ENCODE peak calls at places on chromosome 4, in four cellular contexts. W is K562, N is WTC11, Z is A549. H is an unnamed sample.

GRCh38 chr4:53785996-53786395 is 194.7 kb upstream of the LNX1 start:
- DNase-seq in W (no peak), N (no peak), Z (no peak), H (no peak)

GRCh38 chr4:53788011-53788410 is 196.7 kb upstream of the LNX1 start:
- DNase-seq in W (no peak), N (no peak), Z (no peak), H (no peak)

GRCh38 chr4:120843840-120844527 is 78.5 kb downstream of the PRDM5 start:
- DNase-seq in W (no peak), N (peak), Z (no peak), H (no peak)

GRCh38 chr4:169013396-169013795 is 3.3 kb upstream of the CBR4 start:
- DNase-seq in W (no peak), N (no peak), Z (no peak), H (no peak)

GRCh38 chr4:828641-829271 is 2.8 kb upstream of the CPLX1 start:
- DNase-seq in W (no peak), N (peak), Z (peak), H (peak)

GRCh38 chr4:145098675-145099037 is 545 bp downstream of the ABCE1 start:
- DNase-seq in W (no peak), N (no peak), Z (peak), H (peak)

GRCh38 chr4:73895201-73896177 is 26.3 kb downstream of the CXCL1 start:
- DNase-seq in W (no peak), N (no peak), Z (no peak), H (no peak)

GRCh38 chr4:7860600-7861158 is 79.0 kb downstream of the AFAP1 start:
- DNase-seq in W (no peak), N (peak), Z (no peak), H (no peak)

GRCh38 chr4:109645874-109646591 is 57.2 kb downstream of the CASP6 start:
- DNase-seq in W (no peak), N (no peak), Z (no peak), H (no peak)

GRCh38 chr4:147825451-147826287 is 93.8 kb downstream of the ARHGAP10 start:
- DNase-seq in W (no peak), N (no peak), Z (no peak), H (no peak)

GRCh38 chr4:37561803-37562207 is 124.4 kb downstream of the RELL1 start:
- DNase-seq in W (peak), N (no peak), Z (no peak), H (peak)

GRCh38 chr4:186104895-186105720 is 604 bp downstream of the FAM149A start:
- DNase-seq in W (no peak), N (peak), Z (no peak), H (no peak)

GRCh38 chr4:152321923-152322322 is 214.0 kb downstream of the FBXW7 start:
- DNase-seq in W (no peak), N (no peak), Z (no peak), H (no peak)

GRCh38 chr4:181952478-181952877 is 290.7 kb upstream of the TENM3 start:
- DNase-seq in W (no peak), N (no peak), Z (peak), H (no peak)

GRCh38 chr4:6932918-6933317 is 23.3 kb downstream of the TBC1D14 start:
- DNase-seq in W (no peak), N (no peak), Z (no peak), H (no peak)

GRCh38 chr4:17010426-17011087 is 112.1 kb upstream of the LDB2 start:
- DNase-seq in W (no peak), N (no peak), Z (no peak), H (no peak)

GRCh38 chr4:153663667-153664066 is 20.4 kb upstream of the TLR2 start:
- DNase-seq in W (no peak), N (no peak), Z (no peak), H (no peak)

GRCh38 chr4:94909645-94910044 is 151.9 kb downstream of the BMPR1B start:
- DNase-seq in W (no peak), N (no peak), Z (no peak), H (no peak)

GRCh38 chr4:3766207-3766790 is at the start of gene ADRA2C:
- DNase-seq in W (peak), N (no peak), Z (peak), H (peak)

GRCh38 chr4:188015025-188015778 is 19.6 kb downstream of the ZFP42 start:
- DNase-seq in W (no peak), N (peak), Z (no peak), H (no peak)

GRCh38 chr4:94577136-94577535 is 125.4 kb downstream of the PDLIM5 start:
- DNase-seq in W (no peak), N (peak), Z (no peak), H (no peak)

GRCh38 chr4:137510866-137511265 is 21.4 kb downstream of the PCDH18 start:
- DNase-seq in W (no peak), N (no peak), Z (no peak), H (no peak)

GRCh38 chr4:147760695-147761094 is 28.8 kb downstream of the ARHGAP10 start:
- DNase-seq in W (no peak), N (no peak), Z (no peak), H (no peak)

GRCh38 chr4:3710451-3711182 is 55.6 kb upstream of the ADRA2C start:
- DNase-seq in W (no peak), N (no peak), Z (no peak), H (no peak)

GRCh38 chr4:5678977-5679376 is 29.4 kb downstream of the EVC2 start:
- DNase-seq in W (no peak), N (no peak), Z (no peak), H (no peak)
- TF ChIP-seq NR3C1 in W (no peak), N (no peak), Z (no peak), H (no peak)

DNA sequence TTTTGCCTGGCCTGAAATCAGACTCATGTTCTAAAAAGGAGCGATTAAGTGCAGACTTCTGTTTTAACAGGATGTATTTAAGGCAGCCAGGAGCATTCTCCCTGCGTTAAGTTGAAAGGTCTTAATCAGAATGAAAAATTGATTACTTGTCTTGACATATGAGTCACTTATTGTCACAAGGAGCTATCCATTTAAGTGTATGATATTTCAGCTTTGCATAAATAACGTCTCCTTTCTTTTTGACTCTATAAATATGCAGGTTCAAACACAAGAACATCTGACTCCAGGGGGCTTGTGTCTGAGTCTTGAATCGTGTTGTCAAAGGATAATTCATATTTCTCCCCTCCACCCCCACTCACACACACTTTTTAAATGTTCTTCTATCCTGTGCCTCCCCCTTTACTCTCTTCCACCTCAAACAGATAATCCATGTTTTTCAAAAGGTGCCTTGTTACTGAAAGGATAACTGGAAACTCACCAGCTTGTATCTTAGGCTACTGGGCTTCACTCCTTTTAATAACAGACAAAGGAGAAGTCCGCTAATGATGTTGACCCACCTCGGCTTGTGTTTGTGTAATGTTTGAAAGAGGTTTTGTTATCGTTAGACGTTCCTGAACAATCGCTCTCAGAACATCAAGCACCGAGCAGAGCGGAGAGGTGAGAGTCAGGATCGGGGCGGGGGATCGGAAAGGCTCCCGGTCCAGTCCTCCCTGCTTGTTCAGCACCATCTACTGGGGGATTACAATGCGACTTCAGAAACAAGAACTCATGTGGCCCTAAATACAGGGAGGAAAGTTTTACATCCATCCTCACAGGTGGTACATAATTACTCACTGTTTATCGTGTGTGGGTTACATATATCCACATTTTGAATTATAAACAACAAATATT is 107.5 kb upstream of the RPL34 start:
- DNase-seq in W (peak), N (peak), Z (no peak), H (peak)
- TF ChIP-seq NR3C1 in W (no peak), N (no peak), Z (no peak), H (no peak)

DNA sequence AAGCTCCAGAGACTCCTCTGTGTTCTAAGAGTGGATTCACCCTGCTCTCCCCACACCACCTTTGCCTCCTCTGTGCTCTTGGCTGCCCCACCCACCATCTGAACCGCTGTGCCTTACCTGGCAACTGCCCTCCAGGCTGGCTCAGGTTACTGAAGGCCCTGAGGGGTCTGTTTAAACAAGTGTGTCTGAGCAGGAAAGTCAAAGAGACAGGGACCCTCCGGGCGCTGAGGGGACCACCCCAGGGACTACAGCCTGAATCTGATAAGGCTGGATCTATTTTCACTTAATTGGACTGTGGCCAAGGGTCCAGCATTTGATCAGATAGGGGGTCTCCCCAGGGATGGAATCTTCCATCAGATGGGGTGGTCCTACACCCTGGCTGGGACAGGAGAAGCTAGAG is 10.4 kb upstream of the MSX1 start:
- DNase-seq in W (no peak), N (no peak), Z (no peak), H (no peak)
- TF ChIP-seq NR3C1 in W (no peak), N (no peak), Z (no peak), H (no peak)

GRCh38 chr4:82467442-82467841 is 37.1 kb downstream of the ENOPH1 start:
- DNase-seq in W (no peak), N (no peak), Z (no peak), H (peak)
- TF ChIP-seq NR3C1 in W (no peak), N (no peak), Z (no peak), H (no peak)

GRCh38 chr4:70508801-70509200 is 9.6 kb upstream of the AMTN start:
- DNase-seq in W (no peak), N (no peak), Z (no peak), H (peak)

GRCh38 chr4:70504733-70505132 is 13.6 kb upstream of the AMTN start:
- DNase-seq in W (no peak), N (no peak), Z (no peak), H (no peak)

GRCh38 chr4:70505152-70505748 is 13.1 kb upstream of the AMTN start:
- DNase-seq in W (peak), N (peak), Z (peak), H (peak)
- TF ChIP-seq NR3C1 in W (no peak), N (no peak), Z (no peak), H (no peak)

GRCh38 chr4:156294577-156294976 is 340.9 kb upstream of the CTSO start:
- DNase-seq in W (no peak), N (no peak), Z (no peak), H (peak)
- TF ChIP-seq NR3C1 in W (no peak), N (no peak), Z (no peak), H (no peak)

GRCh38 chr4:124105212-124105611 is 607.3 kb downstream of the ANKRD50 start:
- DNase-seq in W (no peak), N (no peak), Z (no peak), H (no peak)

GRCh38 chr4:124104628-124105027 is 607.9 kb downstream of the ANKRD50 start:
- DNase-seq in W (no peak), N (no peak), Z (no peak), H (no peak)

DNA sequence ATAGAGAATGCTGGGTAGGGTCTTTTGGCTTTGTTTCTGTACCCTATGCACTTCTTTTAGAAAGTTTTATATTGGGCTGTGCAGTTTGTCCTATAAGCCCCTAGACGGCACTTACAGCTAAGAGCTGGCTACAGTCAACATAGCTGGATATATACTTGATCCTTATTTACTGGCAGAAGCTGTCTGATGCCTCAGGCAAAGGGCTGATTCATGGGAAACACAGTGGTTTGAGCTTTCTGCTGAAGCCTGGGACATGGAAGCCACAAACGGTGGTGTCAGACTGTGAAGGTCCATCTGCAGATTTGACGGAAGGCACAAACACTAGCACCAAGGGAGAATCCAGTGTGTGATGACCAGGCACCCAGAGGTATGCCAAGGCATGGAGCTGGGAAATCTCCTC is 608.4 kb downstream of the ANKRD50 start:
- DNase-seq in W (no peak), N (no peak), Z (no peak), H (no peak)
- TF ChIP-seq NR3C1 in W (no peak), N (no peak), Z (no peak), H (no peak)

GRCh38 chr4:43586813-43587212 is 694.3 kb downstream of the GRXCR1 start:
- DNase-seq in W (no peak), N (no peak), Z (no peak), H (no peak)

DNA sequence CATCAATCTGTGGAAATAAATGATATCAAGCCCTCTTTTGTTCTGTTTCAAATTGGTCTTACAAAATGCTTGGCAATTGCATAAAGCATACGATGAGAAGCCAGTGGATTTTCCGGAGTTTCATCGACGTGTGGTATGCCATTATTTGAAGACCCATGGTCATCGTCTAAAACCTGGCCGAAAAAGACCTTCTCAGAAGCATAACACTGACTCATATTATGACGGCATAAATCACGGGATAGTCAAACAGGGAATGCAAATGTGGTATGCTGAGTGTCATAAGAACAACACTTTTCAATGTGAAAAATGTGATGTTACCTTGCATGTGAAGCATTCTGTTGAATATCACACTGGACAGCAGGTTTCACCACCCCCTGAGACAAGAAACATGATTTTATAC is 695.2 kb downstream of the GRXCR1 start:
- DNase-seq in W (no peak), N (no peak), Z (no peak), H (no peak)
- TF ChIP-seq NR3C1 in W (no peak), N (no peak), Z (no peak), H (no peak)